ENCODE peak calls at places on chromosomes 1 and 21, in four cellular contexts. D is CD8-positive, alpha-beta T cell; P is fibroblast of lung; C is astrocyte of the cerebellum. B is an unnamed sample.

GRCh38 chr1:226626577-226626956 is 78.0 kb downstream of the STUM start:
- DNase-seq in C (peak), P (peak), D (peak), B (peak)

GRCh38 chr1:55386456-55386855 is 171.3 kb upstream of the USP24 start:
- DNase-seq in P (no peak), D (no peak), C (no peak), B (no peak)

GRCh38 chr1:66769512-66770229 is 17.4 kb downstream of the DYNLT5 start:
- DNase-seq in P (no peak), D (no peak), C (no peak), B (no peak)

GRCh38 chr1:44025816-44026215 is 5.4 kb downstream of the SLC6A9 start:
- DNase-seq in P (no peak), D (no peak), C (no peak), B (no peak)

GRCh38 chr1:55375617-55376258 is 160.6 kb upstream of the USP24 start:
- DNase-seq in P (peak), C (peak), D (no peak), B (peak)

GRCh38 chr1:235631816-235632215 is 17.8 kb downstream of the GNG4 start:
- DNase-seq in P (no peak), C (no peak), D (no peak), B (no peak)

GRCh38 chr1:227938911-227939790 is 8.6 kb downstream of the WNT9A start:
- DNase-seq in D (no peak), P (no peak), C (no peak), B (no peak)

GRCh38 chr1:86594284-86594683 is 47.4 kb downstream of the CLCA4 start:
- DNase-seq in P (no peak), D (no peak), C (no peak), B (no peak)

GRCh38 chr1:81004011-81004410 is 796.7 kb upstream of the ADGRL2 start:
- DNase-seq in P (no peak), C (no peak), D (no peak), B (no peak)

GRCh38 chr21:31612889-31613785 is 46.4 kb upstream of the SOD1 start:
- DNase-seq in C (no peak), P (no peak), D (no peak), B (no peak)

GRCh38 chr1:36172983-36173382 is 17.0 kb downstream of the MAP7D1 start:
- DNase-seq in P (no peak), C (no peak), D (no peak), B (no peak)

GRCh38 chr1:74395492-74395891 is 116.9 kb downstream of the LRRC53 start:
- DNase-seq in P (no peak), C (no peak), D (no peak), B (no peak)

GRCh38 chr1:237386362-237387143 is 344.6 kb downstream of the RYR2 start:
- DNase-seq in P (peak), D (no peak), C (peak), B (no peak)

GRCh38 chr1:90821793-90822359 is 104.8 kb upstream of the BARHL2 start:
- DNase-seq in C (no peak), P (no peak), D (no peak), B (no peak)

GRCh38 chr1:153800516-153800915 is 25.3 kb downstream of the SLC27A3 start:
- DNase-seq in P (no peak), D (no peak), C (no peak), B (no peak)

GRCh38 chr1:34108269-34108668 is 56.8 kb downstream of the CSMD2 start:
- DNase-seq in D (no peak), P (no peak), C (no peak), B (no peak)

GRCh38 chr1:34113362-34113761 is 51.7 kb downstream of the CSMD2 start:
- DNase-seq in C (no peak), P (no peak), D (no peak), B (no peak)

GRCh38 chr1:34108711-34109110 is 56.3 kb downstream of the CSMD2 start:
- DNase-seq in C (no peak), D (no peak), P (no peak), B (no peak)

GRCh38 chr1:34115233-34115632 is 49.8 kb downstream of the CSMD2 start:
- DNase-seq in P (no peak), C (no peak), D (no peak), B (no peak)

GRCh38 chr1:34113887-34114286 is 51.1 kb downstream of the CSMD2 start:
- DNase-seq in P (no peak), D (no peak), C (peak), B (no peak)
- TF ChIP-seq CTCF in P (peak), D (no peak), C (peak), B (peak)

GRCh38 chr1:32128479-32128878 is 20.6 kb downstream of the KPNA6 start:
- DNase-seq in D (no peak), C (no peak), P (no peak), B (no peak)

GRCh38 chr1:32125313-32125712 is 17.5 kb downstream of the KPNA6 start:
- DNase-seq in P (no peak), D (no peak), C (no peak), B (no peak)

GRCh38 chr1:32126770-32127169 is 18.9 kb downstream of the KPNA6 start:
- DNase-seq in C (no peak), P (no peak), D (no peak), B (no peak)

GRCh38 chr1:32128971-32129370 is 21.1 kb downstream of the KPNA6 start:
- DNase-seq in P (no peak), C (no peak), D (no peak), B (no peak)

GRCh38 chr1:32127780-32128179 is 19.9 kb downstream of the KPNA6 start:
- DNase-seq in C (no peak), P (no peak), D (no peak), B (no peak)
- TF ChIP-seq CTCF in C (no peak), P (no peak), D (no peak), B (peak)

DNA sequence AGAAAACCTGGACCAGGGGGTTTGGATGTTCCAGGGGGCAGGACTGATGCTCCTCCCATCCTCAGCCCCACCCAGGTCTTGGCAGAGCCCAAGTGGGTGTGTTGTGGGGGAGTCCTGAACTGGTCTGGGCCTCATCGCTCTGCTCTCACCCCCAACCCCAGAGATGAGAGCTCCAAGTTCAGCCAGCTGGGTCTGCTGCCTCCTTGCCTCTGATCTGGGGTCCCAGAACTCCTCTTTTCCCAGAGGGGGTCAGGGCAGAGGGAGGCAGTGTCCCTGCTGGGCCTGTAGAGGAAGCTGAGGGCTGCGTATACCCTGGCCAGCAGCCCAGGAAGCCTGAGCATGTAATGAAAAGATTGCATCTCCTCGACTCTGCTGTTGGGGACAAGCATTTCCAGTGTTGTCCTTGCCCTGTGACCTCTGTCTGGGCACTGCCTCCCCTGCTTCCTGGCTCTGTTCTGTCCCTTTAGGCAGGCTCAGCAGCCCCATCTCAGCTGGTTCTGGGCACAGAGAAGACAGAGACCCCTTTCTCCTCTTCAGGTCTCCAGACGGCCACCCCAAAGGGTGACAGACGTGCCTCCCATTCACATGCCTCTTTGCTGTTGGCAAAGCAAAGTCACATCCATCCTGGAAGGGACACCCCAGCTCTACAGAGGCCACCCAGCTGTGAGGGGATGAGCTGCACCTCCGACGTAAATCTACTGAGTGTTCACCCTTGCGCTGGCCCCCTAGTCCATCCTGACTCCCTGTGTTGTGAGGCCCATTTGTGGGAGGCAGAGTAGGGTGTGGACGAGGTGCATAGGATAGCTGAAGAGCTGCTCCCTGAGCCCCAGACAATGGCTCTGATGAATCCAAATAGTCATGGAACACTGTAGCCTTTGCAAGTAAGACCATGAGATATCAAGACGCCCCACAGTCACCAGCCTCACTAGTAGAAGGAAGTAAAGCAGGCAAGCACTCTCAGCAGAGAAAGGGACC is 54.9 kb upstream of the EPS8L3 start:
- DNase-seq in D (no peak), P (no peak), C (no peak), B (no peak)
- TF ChIP-seq CTCF in D (no peak), P (no peak), C (no peak), B (no peak)

GRCh38 chr1:109239580-109240068 is 9.7 kb upstream of the CELSR2 start:
- DNase-seq in C (no peak), P (peak), D (no peak), B (peak)
- TF ChIP-seq CTCF in C (peak), P (peak), D (peak), B (peak)

GRCh38 chr1:173410133-173410793 is 66.9 kb upstream of the PRDX6 start:
- DNase-seq in C (no peak), D (peak), P (peak), B (no peak)

GRCh38 chr1:173410794-173411236 is 66.3 kb upstream of the PRDX6 start:
- DNase-seq in C (no peak), P (no peak), D (no peak), B (no peak)

GRCh38 chr1:173409613-173410012 is 67.5 kb upstream of the PRDX6 start:
- DNase-seq in P (peak), D (peak), C (peak), B (no peak)

GRCh38 chr1:173407846-173408245 is 69.3 kb upstream of the PRDX6 start:
- DNase-seq in C (no peak), P (no peak), D (no peak), B (no peak)

GRCh38 chr1:173408886-173409285 is 68.2 kb upstream of the PRDX6 start:
- DNase-seq in P (no peak), C (no peak), D (no peak), B (no peak)
- TF ChIP-seq CTCF in P (no peak), C (no peak), D (no peak), B (no peak)

DNA sequence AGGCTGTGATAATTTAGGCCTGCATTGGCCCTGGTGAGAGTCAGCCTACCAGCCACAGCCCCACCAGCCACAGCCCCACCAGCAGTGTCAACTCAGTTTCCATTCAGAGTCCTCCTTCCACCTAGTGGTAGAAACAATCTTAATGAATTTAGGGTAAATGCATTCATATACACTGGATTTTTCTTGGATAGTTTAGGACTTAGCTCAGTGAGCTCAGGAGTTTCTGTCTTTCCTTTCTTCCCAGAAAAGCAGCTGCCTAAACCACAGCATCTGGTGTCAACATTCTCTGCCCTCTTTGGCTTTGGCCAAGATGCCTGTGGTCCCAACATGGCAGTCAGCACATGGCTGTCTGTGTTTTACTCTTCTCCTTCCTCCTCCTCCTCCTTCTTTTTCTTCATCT is 94.0 kb downstream of the CLIC6 start:
- DNase-seq in C (peak), P (peak), D (no peak), B (no peak)
- TF ChIP-seq CTCF in C (peak), P (peak), D (no peak), B (no peak)

GRCh38 chr1:203048086-203048485 is 21.8 kb downstream of the PPFIA4 start:
- DNase-seq in P (no peak), C (no peak), D (no peak), B (no peak)

GRCh38 chr1:203049576-203050180 is 23.4 kb downstream of the PPFIA4 start:
- DNase-seq in C (no peak), D (no peak), P (no peak), B (no peak)

GRCh38 chr1:203046984-203047630 is 20.8 kb downstream of the PPFIA4 start:
- DNase-seq in D (no peak), P (peak), C (peak), B (no peak)

GRCh38 chr1:203049077-203049476 is 22.8 kb downstream of the PPFIA4 start:
- DNase-seq in P (no peak), D (no peak), C (no peak), B (no peak)

GRCh38 chr1:203048555-203049051 is 22.3 kb downstream of the PPFIA4 start:
- DNase-seq in P (no peak), C (no peak), D (no peak), B (peak)
- TF ChIP-seq CTCF in P (no peak), C (no peak), D (no peak), B (peak)

B was measured in progenitor cell of endocrine pancreas.